ENCODE peak calls at places on chromosomes 12 and 14, in six cellular contexts. S is stimulated activated CD8-positive, alpha-beta memory T cell treated with anti-CD3 and anti-CD28 coated beads, Interleukin-15, amount 100 ng/mL, for 4 hours; M is transverse colon; X is NCI-H1092; Z is tibial artery; Y is GM23338. R is an unnamed sample.

GRCh38 chr14:105945891-105946290 is 419.5 kb downstream of the TMEM121 start:
- DNase-seq in S (no peak), M (no peak), X (peak), Z (no peak), Y (no peak), R (peak)

GRCh38 chr14:90426663-90427062 is 29.8 kb downstream of the CALM1 start:
- DNase-seq in S (no peak), M (peak), X (no peak), Z (no peak), Y (no peak), R (no peak)

GRCh38 chr14:22998324-22999012 is 11.5 kb downstream of the C14orf93 start:
- DNase-seq in S (no peak), M (no peak), X (no peak), Z (no peak), Y (no peak), R (peak)

GRCh38 chr14:37595809-37596595 is 573 bp downstream of the TTC6 start:
- DNase-seq in S (peak), M (peak), X (peak), Z (no peak), Y (peak), R (no peak)

GRCh38 chr12:82608706-82609105 is 78.0 kb upstream of the TMTC2 start:
- DNase-seq in S (no peak), M (no peak), X (no peak), Z (no peak), Y (no peak), R (no peak)

GRCh38 chr14:85399196-85399595 is 130.7 kb upstream of the FLRT2 start:
- DNase-seq in S (no peak), M (no peak), X (no peak), Z (no peak), Y (no peak), R (no peak)

GRCh38 chr14:37403656-37404055 is 191.4 kb downstream of the FOXA1 start:
- DNase-seq in S (no peak), M (no peak), X (no peak), Z (no peak), Y (no peak), R (no peak)

GRCh38 chr12:48388430-48388829 is 37.7 kb upstream of the ZNF641 start:
- DNase-seq in S (no peak), M (no peak), X (no peak), Z (no peak), Y (no peak), R (no peak)

GRCh38 chr12:18296201-18296908 is 35.0 kb downstream of the PIK3C2G start:
- DNase-seq in S (no peak), M (no peak), X (no peak), Z (no peak), Y (no peak), R (no peak)

GRCh38 chr12:102543494-102543893 is 63.1 kb upstream of the IGF1 start:
- DNase-seq in S (no peak), M (no peak), X (no peak), Z (no peak), Y (peak), R (no peak)

GRCh38 chr14:106657460-106657859 is 1131.1 kb downstream of the TMEM121 start:
- DNase-seq in S (no peak), M (peak), X (no peak), Z (no peak), Y (no peak), R (peak)

GRCh38 chr14:52873694-52874093 is 77.2 kb downstream of the FERMT2 start:
- DNase-seq in S (no peak), M (no peak), X (no peak), Z (peak), Y (no peak), R (no peak)

GRCh38 chr12:90729741-90730140 is 225.2 kb downstream of the CCER1 start:
- DNase-seq in S (no peak), M (no peak), X (no peak), Z (no peak), Y (no peak), R (no peak)

GRCh38 chr12:122099856-122100255 is 21.3 kb downstream of the MLXIP start:
- DNase-seq in S (no peak), M (no peak), X (no peak), Z (no peak), Y (no peak), R (no peak)

GRCh38 chr14:63759454-63759853 is 31.6 kb upstream of the SGPP1 start:
- DNase-seq in S (no peak), M (no peak), X (no peak), Z (no peak), Y (no peak), R (no peak)

GRCh38 chr12:104790296-104791125 is 167.6 kb downstream of the SLC41A2 start:
- DNase-seq in S (no peak), M (peak), X (no peak), Z (no peak), Y (peak), R (peak)

GRCh38 chr14:52902971-52903385 is 47.9 kb downstream of the FERMT2 start:
- DNase-seq in S (no peak), M (no peak), X (no peak), Z (no peak), Y (no peak), R (no peak)

GRCh38 chr14:94342334-94342934 is 19.3 kb upstream of the SERPINA6 start:
- DNase-seq in S (no peak), M (peak), X (peak), Z (peak), Y (no peak), R (no peak)

GRCh38 chr12:48008349-48008748 is 4.1 kb upstream of the COL2A1 start:
- DNase-seq in S (no peak), M (no peak), X (no peak), Z (no peak), Y (no peak), R (no peak)

GRCh38 chr12:3553681-3554546 is 62.9 kb downstream of the PRMT8 start:
- DNase-seq in S (no peak), M (no peak), X (no peak), Z (no peak), Y (peak), R (no peak)

GRCh38 chr12:109455706-109456105 is 21.4 kb downstream of the KCTD10 start:
- DNase-seq in S (no peak), M (no peak), X (no peak), Z (no peak), Y (no peak), R (no peak)

GRCh38 chr12:26614217-26614616 is 218.8 kb downstream of the ITPR2 start:
- DNase-seq in S (no peak), M (peak), X (no peak), Z (no peak), Y (peak), R (peak)

GRCh38 chr12:109582636-109583035 is 9.0 kb downstream of the MVK start:
- DNase-seq in S (no peak), M (no peak), X (no peak), Z (no peak), Y (peak), R (no peak)

GRCh38 chr12:47824198-47824597 is 4.5 kb upstream of the HDAC7 start:
- DNase-seq in S (no peak), M (no peak), X (no peak), Z (no peak), Y (no peak), R (no peak)

GRCh38 chr14:86035882-86036281 is 505.9 kb downstream of the FLRT2 start:
- DNase-seq in S (no peak), M (no peak), X (no peak), Z (no peak), Y (peak), R (no peak)

GRCh38 chr12:57090456-57090855 is 1.5 kb downstream of the NAB2 start:
- DNase-seq in S (no peak), M (no peak), X (no peak), Z (no peak), Y (no peak), R (no peak)

GRCh38 chr12:127292736-127293135 is 974.2 kb upstream of the TMEM132C start:
- DNase-seq in S (no peak), M (no peak), X (no peak), Z (no peak), Y (no peak), R (no peak)

GRCh38 chr12:92581579-92581978 is 121.2 kb upstream of the PLEKHG7 start:
- DNase-seq in S (no peak), M (no peak), X (no peak), Z (no peak), Y (no peak), R (no peak)

GRCh38 chr14:31275731-31276130 is 68.1 kb upstream of the HECTD1 start:
- DNase-seq in S (no peak), M (no peak), X (no peak), Z (no peak), Y (peak), R (no peak)

GRCh38 chr12:56941299-56942017 is 7.2 kb upstream of the SDR9C7 start:
- DNase-seq in S (no peak), M (no peak), X (no peak), Z (no peak), Y (no peak), R (no peak)

GRCh38 chr12:30965613-30965985 is 39.1 kb downstream of the TSPAN11 start:
- DNase-seq in S (no peak), M (no peak), X (no peak), Z (no peak), Y (peak), R (no peak)

GRCh38 chr12:78338054-78338785 is 507.5 kb downstream of the NAV3 start:
- DNase-seq in S (no peak), M (no peak), X (no peak), Z (no peak), Y (no peak), R (no peak)

GRCh38 chr14:54818201-54819133 is 84.2 kb downstream of the GCH1 start:
- DNase-seq in S (no peak), M (peak), X (peak), Z (peak), Y (no peak), R (no peak)

GRCh38 chr12:94047781-94048567 is 100.4 kb upstream of the PLXNC1 start:
- DNase-seq in S (no peak), M (no peak), X (no peak), Z (no peak), Y (no peak), R (no peak)

GRCh38 chr14:51094282-51094821 is 553 bp downstream of the TRIM9 start:
- DNase-seq in S (no peak), M (no peak), X (peak), Z (no peak), Y (peak), R (no peak)

R was measured in activated naive CD4-positive, alpha-beta T cell treated with anti-CD3 and anti-CD28 coated beads, Interleukin-2, amount 50 U/mL, for 72 hours.